ENCODE peak calls at places on chromosomes 6 and 20, in four cellular contexts. D, N, W and A are unnamed samples.

GRCh38 chr6:53048431-53049195 is 16.6 kb upstream of the FBXO9 start:
- DNase-seq in D (peak), W (peak), N (peak), A (peak)

GRCh38 chr6:107082045-107082444 is 33.3 kb downstream of the BEND3 start:
- DNase-seq in N (peak), D (peak), W (no peak), A (no peak)

GRCh38 chr6:146915671-146916127 is 288.5 kb upstream of the STXBP5 start:
- DNase-seq in D (peak), N (peak), W (no peak), A (no peak)

GRCh38 chr20:11992426-11992825 is 74.7 kb downstream of the BTBD3 start:
- DNase-seq in N (no peak), W (no peak), D (no peak), A (no peak)

GRCh38 chr20:50450961-50451752 is 59.0 kb upstream of the PTPN1 start:
- DNase-seq in D (peak), W (peak), N (no peak), A (peak)

GRCh38 chr6:83119742-83120300 is 52.4 kb downstream of the DOP1A start:
- DNase-seq in D (no peak), W (no peak), N (peak), A (no peak)

GRCh38 chr20:327041-327945 is 1.9 kb downstream of the SOX12 start:
- DNase-seq in W (peak), D (peak), N (peak), A (peak)

GRCh38 chr6:168526841-168527281 is 85.9 kb downstream of the SMOC2 start:
- DNase-seq in D (no peak), N (no peak), W (no peak), A (no peak)

GRCh38 chr20:38760978-38761377 is 12.7 kb downstream of the ACTR5 start:
- DNase-seq in W (no peak), N (no peak), D (no peak), A (no peak)

GRCh38 chr6:33685411-33686224 is 25.9 kb downstream of the UQCC2 start:
- DNase-seq in D (no peak), N (no peak), W (no peak), A (no peak)

GRCh38 chr6:20377623-20378265 is 23.9 kb upstream of the E2F3 start:
- DNase-seq in D (peak), W (peak), N (peak), A (peak)

GRCh38 chr6:115404451-115404850 is 656.2 kb downstream of the FRK start:
- DNase-seq in D (peak), W (no peak), N (no peak), A (no peak)

GRCh38 chr6:107320126-107320525 is 139.2 kb downstream of the PDSS2 start:
- DNase-seq in N (no peak), W (no peak), D (peak), A (no peak)

GRCh38 chr6:158476389-158476788 is 83.5 kb upstream of the TMEM181 start:
- DNase-seq in N (no peak), W (no peak), D (no peak), A (peak)

GRCh38 chr6:143562143-143562542 is 50.6 kb upstream of the FUCA2 start:
- DNase-seq in W (no peak), D (no peak), N (no peak), A (no peak)

GRCh38 chr20:10022615-10023014 is 12.2 kb upstream of the ANKEF1 start:
- DNase-seq in N (peak), D (no peak), W (no peak), A (no peak)

GRCh38 chr6:4660377-4661321 is 115.6 kb upstream of the CDYL start:
- DNase-seq in N (no peak), D (no peak), W (no peak), A (no peak)

GRCh38 chr20:24995741-24996448 is 3.3 kb upstream of the APMAP start:
- DNase-seq in W (no peak), D (peak), N (no peak), A (no peak)

GRCh38 chr6:71533939-71534379 is 245.3 kb downstream of the OGFRL1 start:
- DNase-seq in N (peak), D (peak), W (peak), A (peak)

GRCh38 chr6:37134622-37135191 is 35.2 kb upstream of the PIM1 start:
- DNase-seq in N (peak), W (no peak), D (peak), A (no peak)

GRCh38 chr20:37567671-37568588 is 40.3 kb upstream of the BLCAP start:
- DNase-seq in N (no peak), D (peak), W (no peak), A (no peak)

GRCh38 chr20:46063652-46064054 is 26.1 kb downstream of the NCOA5 start:
- DNase-seq in D (no peak), N (no peak), W (no peak), A (peak)

GRCh38 chr6:160222491-160222890 is 36.1 kb downstream of the SLC22A2 start:
- DNase-seq in N (no peak), W (no peak), D (no peak), A (no peak)

GRCh38 chr6:41954668-41955067 is 13.1 kb upstream of the CCND3 start:
- DNase-seq in N (no peak), W (no peak), D (no peak), A (no peak)

GRCh38 chr6:41958022-41958856 is 16.6 kb upstream of the CCND3 start:
- DNase-seq in W (no peak), D (no peak), N (no peak), A (no peak)

GRCh38 chr6:41960026-41960425 is 18.4 kb upstream of the CCND3 start:
- DNase-seq in W (no peak), N (no peak), D (no peak), A (no peak)

GRCh38 chr6:41957117-41957516 is 15.5 kb upstream of the CCND3 start:
- DNase-seq in W (no peak), N (no peak), D (no peak), A (no peak)

DNA sequence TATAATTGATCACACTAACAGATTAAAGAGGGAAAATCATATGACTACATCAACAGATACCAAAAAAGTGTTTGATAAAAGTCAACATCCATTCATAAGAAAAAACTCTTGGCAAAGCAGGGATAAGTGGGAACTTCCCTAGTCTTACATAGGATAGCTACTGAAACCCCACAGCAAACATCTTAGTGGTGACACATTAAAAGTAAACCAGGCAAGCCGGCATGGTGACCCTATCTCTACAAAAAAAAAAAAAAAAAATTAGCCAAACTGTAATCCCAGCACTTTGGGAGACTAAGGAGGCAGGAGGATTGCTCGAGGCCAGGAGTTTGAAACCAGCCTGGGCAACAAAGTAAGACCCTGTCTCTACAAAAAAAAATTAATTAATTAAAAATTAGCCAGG is 13.8 kb upstream of the CCND3 start:
- DNase-seq in D (no peak), N (no peak), W (no peak), A (no peak)
- H3K4me3 ChIP-seq in D (no peak), N (no peak), W (no peak), A (no peak)

DNA sequence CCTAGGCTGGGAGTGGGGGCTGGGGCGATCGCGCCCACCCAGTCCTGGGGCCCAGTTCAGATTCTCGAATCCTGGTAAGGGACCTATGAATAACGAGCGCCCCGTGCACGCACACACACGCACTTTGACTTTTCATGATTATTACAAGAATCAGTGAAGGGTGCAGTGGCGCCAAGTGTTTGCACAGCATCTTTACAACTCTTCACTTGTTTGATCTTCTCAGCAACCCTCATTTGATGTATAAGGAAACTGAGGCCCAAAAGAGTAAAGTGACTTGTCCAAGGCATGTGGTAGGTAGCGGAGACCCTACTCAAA is 863 bp upstream of the LRFN2 start:
- DNase-seq in W (no peak), D (no peak), N (no peak), A (no peak)
- TF ChIP-seq CTCF in W (no peak), D (peak), N (no peak), A (no peak)

DNA sequence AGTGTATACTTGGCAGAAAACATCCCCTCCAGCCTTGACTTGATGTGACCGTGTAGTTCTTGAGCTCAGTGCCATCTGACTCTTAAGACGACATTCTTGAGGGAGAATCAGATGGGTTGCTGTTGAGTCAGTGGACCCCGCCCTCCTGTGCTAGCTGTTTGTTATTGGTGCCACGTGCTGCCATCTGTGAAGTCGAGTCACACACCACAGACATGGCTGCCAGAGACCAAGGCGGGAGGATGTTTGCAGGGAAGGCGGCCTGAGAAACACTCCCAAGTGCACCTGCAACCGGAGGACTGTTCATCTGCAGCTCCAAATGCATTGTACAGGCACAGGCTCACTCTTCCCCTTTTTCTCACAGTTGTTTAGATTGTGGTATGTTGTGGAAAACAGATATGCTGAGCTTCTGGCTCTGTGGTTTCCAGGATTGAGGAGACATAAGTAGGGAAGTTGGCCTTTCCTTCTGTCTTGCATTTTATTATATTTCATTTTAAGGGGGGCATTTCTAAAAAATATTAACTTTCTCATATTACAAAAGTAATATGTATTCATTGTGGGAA is 345.3 kb upstream of the ZFP64 start:
- DNase-seq in N (no peak), D (no peak), W (no peak), A (no peak)
- H3K4me3 ChIP-seq in N (no peak), D (no peak), W (no peak), A (no peak)

GRCh38 chr6:96394727-96395126 is 126.9 kb upstream of the UFL1 start:
- DNase-seq in W (no peak), D (no peak), N (peak), A (peak)
- TF ChIP-seq CTCF in W (peak), D (no peak), N (peak), A (peak)

GRCh38 chr6:111793711-111794111 is 79.5 kb downstream of the FYN start:
- DNase-seq in N (no peak), W (no peak), D (no peak), A (peak)

GRCh38 chr6:111794716-111795452 is 78.4 kb downstream of the FYN start:
- DNase-seq in N (no peak), D (no peak), W (no peak), A (no peak)

GRCh38 chr6:111794300-111794699 is 79.0 kb downstream of the FYN start:
- DNase-seq in D (no peak), W (no peak), N (no peak), A (no peak)

GRCh38 chr6:111796310-111796918 is 76.8 kb downstream of the FYN start:
- DNase-seq in D (no peak), N (no peak), W (no peak), A (no peak)

DNA sequence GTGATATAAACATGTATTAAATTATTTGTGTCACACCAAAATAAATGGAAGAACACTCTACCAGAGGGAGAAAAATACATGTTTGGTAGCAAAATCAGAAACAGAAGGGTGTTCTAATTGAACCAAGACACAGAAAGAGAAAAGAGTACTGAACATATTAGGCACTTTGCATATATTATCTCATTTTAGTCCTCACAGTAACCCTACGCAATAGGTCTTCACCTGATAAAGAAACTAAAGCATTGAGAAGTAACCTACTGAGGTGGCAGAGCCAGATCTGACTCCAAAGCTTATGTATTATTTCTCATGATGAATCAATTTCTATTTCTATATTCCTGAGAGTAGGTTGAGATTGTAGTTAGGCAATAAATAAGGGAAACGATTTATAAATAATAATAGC is 77.7 kb downstream of the FYN start:
- DNase-seq in W (no peak), N (no peak), D (no peak), A (no peak)
- H3K4me3 ChIP-seq in W (no peak), N (no peak), D (no peak), A (no peak)

DNA sequence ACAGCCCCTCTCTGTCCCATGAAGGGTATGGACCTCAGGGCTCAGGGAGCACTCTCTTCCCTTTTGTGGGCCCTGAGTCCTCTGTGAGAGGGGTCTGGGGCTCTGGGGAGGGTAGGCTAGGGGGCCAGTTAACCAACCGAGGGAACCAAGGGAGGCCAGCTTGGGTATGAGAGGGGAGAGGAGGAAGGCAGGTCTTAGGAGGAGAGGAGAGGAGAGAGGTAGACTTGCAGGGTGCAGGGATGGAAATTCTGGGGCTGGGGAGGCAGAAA is 720 bp downstream of the DUSP15 start:
- DNase-seq in D (no peak), W (no peak), N (no peak), A (no peak)
- TF ChIP-seq CTCF in D (no peak), W (no peak), N (no peak), A (no peak)

DNA sequence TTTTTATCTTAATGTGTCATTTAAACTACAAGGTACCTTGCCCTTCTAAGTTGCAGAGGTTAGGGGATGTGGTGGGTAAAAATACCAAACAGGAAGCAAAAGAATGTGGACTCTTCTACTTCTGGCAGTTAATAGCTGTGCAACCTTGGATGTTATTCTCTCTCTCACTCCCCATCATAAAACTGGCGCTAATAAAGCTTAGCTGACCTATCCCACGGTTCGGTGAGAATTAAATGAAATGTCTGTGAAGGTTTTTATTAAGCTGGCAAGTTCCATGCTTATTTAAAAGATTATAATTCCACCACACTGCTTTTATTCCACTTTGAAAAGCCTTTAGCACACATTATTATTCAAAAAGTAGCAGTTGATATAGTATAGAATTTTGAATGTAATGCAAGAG is 127.8 kb upstream of the SLC22A23 start:
- DNase-seq in N (no peak), D (no peak), W (no peak), A (no peak)
- H3K4me3 ChIP-seq in N (no peak), D (no peak), W (no peak), A (no peak)

DNA sequence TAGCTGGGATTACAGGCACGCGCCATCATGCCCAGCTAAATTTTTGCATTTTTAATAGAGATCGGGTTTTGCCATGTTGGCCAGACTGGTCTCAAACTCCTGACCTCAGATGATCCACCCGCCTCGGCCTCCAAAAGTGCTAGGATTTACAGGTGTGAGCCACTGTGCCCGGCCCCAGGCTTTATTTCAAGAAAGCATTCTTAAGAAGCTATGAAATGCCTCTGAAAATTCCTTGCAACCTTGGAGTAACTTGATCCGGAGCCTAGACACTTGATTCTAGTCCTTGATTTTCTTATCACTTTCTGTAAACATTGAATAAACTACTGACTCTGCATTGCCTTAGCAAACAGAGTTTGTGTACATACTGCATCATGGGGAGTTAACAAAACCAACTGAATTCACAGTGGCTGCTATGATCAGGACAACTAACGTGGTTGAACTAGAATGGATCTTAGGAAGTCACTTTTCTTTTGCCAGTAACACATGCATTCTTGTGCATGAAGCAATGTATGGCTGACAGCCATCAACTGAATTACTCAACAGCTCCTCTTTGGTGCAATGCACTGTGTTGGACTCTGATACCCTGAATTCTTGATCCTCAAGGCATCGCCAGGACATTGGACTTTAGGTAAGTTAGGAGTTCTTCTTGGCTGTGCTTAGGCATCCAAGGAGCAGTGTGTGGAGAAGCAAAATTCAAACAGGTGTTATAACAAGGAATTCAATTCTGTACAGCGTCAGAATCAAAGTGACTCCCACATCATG is 102.8 kb upstream of the TMEM170B start:
- DNase-seq in N (peak), W (no peak), D (peak), A (no peak)
- TF ChIP-seq CTCF in N (no peak), W (no peak), D (no peak), A (no peak)

GRCh38 chr6:116667620-116668019 is 946 bp downstream of the ZUP1 start:
- DNase-seq in N (no peak), W (peak), D (no peak), A (peak)
- H3K4me3 ChIP-seq in N (peak), W (peak), D (peak), A (peak)